ENCODE peak calls at places on chromosome 20, in seven cellular contexts. One of them, this sample, is unnamed.

GRCh38 chr20:61936701-61937131 is 129.0 kb downstream of the TAF4 start:
- DNase-seq in foreskin melanocyte: no peak
- DNase-seq in mesothelial cell of epicardium: no peak
- DNase-seq in bronchial epithelial cell: no peak
- DNase-seq in CD4-positive, alpha-beta T cell: no peak
- DNase-seq in hepatocyte: no peak
- DNase-seq in activated T-cell treated with anti-CD3 and anti-CD28 coated beads, Interleukin-2, amount 50 U/mL, for 4 hours: no peak
- DNase-seq in this sample: no peak

GRCh38 chr20:5656136-5656535 is 94.1 kb upstream of the SHLD1 start:
- DNase-seq in activated T-cell treated with anti-CD3 and anti-CD28 coated beads, Interleukin-2, amount 50 U/mL, for 4 hours: no peak
- DNase-seq in hepatocyte: no peak
- DNase-seq in bronchial epithelial cell: no peak
- DNase-seq in foreskin melanocyte: no peak
- DNase-seq in mesothelial cell of epicardium: no peak
- DNase-seq in CD4-positive, alpha-beta T cell: no peak
- DNase-seq in this sample: no peak

GRCh38 chr20:37492945-37493344 is 28.1 kb upstream of the NNAT start:
- DNase-seq in foreskin melanocyte: no peak
- DNase-seq in hepatocyte: no peak
- DNase-seq in mesothelial cell of epicardium: no peak
- DNase-seq in CD4-positive, alpha-beta T cell: no peak
- DNase-seq in bronchial epithelial cell: no peak
- DNase-seq in activated T-cell treated with anti-CD3 and anti-CD28 coated beads, Interleukin-2, amount 50 U/mL, for 4 hours: no peak
- DNase-seq in this sample: no peak

GRCh38 chr20:38217791-38218565 is 42.6 kb downstream of the KIAA1755 start:
- DNase-seq in CD4-positive, alpha-beta T cell: no peak
- DNase-seq in hepatocyte: peak; percentile 75
- DNase-seq in foreskin melanocyte: no peak
- DNase-seq in mesothelial cell of epicardium: no peak
- DNase-seq in bronchial epithelial cell: peak; percentile 86
- DNase-seq in activated T-cell treated with anti-CD3 and anti-CD28 coated beads, Interleukin-2, amount 50 U/mL, for 4 hours: no peak
- DNase-seq in this sample: no peak

GRCh38 chr20:61445138-61445537 is 193.1 kb downstream of the CDH4 start:
- DNase-seq in CD4-positive, alpha-beta T cell: no peak
- DNase-seq in activated T-cell treated with anti-CD3 and anti-CD28 coated beads, Interleukin-2, amount 50 U/mL, for 4 hours: no peak
- DNase-seq in hepatocyte: no peak
- DNase-seq in foreskin melanocyte: no peak
- DNase-seq in mesothelial cell of epicardium: no peak
- DNase-seq in bronchial epithelial cell: no peak
- DNase-seq in this sample: no peak

GRCh38 chr20:63101781-63102719 is 95.3 kb upstream of the BHLHE23 start:
- DNase-seq in hepatocyte: peak; percentile 44
- DNase-seq in foreskin melanocyte: peak; percentile 27
- DNase-seq in CD4-positive, alpha-beta T cell: peak; percentile 49
- DNase-seq in activated T-cell treated with anti-CD3 and anti-CD28 coated beads, Interleukin-2, amount 50 U/mL, for 4 hours: peak; percentile 53
- DNase-seq in bronchial epithelial cell: peak; percentile 2
- DNase-seq in mesothelial cell of epicardium: no peak
- DNase-seq in this sample: peak; percentile 70

GRCh38 chr20:44481719-44482416 is 6.2 kb downstream of the TTPAL start:
- DNase-seq in mesothelial cell of epicardium: no peak
- DNase-seq in bronchial epithelial cell: no peak
- DNase-seq in foreskin melanocyte: no peak
- DNase-seq in CD4-positive, alpha-beta T cell: no peak
- DNase-seq in hepatocyte: no peak
- DNase-seq in activated T-cell treated with anti-CD3 and anti-CD28 coated beads, Interleukin-2, amount 50 U/mL, for 4 hours: no peak
- DNase-seq in this sample: no peak

GRCh38 chr20:4324611-4325238 is 309.4 kb upstream of the RNF24 start:
- DNase-seq in bronchial epithelial cell: no peak
- DNase-seq in CD4-positive, alpha-beta T cell: no peak
- DNase-seq in hepatocyte: no peak
- DNase-seq in foreskin melanocyte: no peak
- DNase-seq in mesothelial cell of epicardium: no peak
- DNase-seq in activated T-cell treated with anti-CD3 and anti-CD28 coated beads, Interleukin-2, amount 50 U/mL, for 4 hours: no peak
- DNase-seq in this sample: no peak

GRCh38 chr20:44111712-44112335 is 75.2 kb downstream of the JPH2 start:
- DNase-seq in bronchial epithelial cell: peak; percentile 36
- DNase-seq in foreskin melanocyte: no peak
- DNase-seq in CD4-positive, alpha-beta T cell: no peak
- DNase-seq in hepatocyte: peak; percentile 28
- DNase-seq in activated T-cell treated with anti-CD3 and anti-CD28 coated beads, Interleukin-2, amount 50 U/mL, for 4 hours: no peak
- DNase-seq in mesothelial cell of epicardium: no peak
- DNase-seq in this sample: no peak

GRCh38 chr20:58678806-58679205 is 13.8 kb upstream of the NPEPL1 start:
- DNase-seq in mesothelial cell of epicardium: no peak
- DNase-seq in activated T-cell treated with anti-CD3 and anti-CD28 coated beads, Interleukin-2, amount 50 U/mL, for 4 hours: no peak
- DNase-seq in bronchial epithelial cell: no peak
- DNase-seq in CD4-positive, alpha-beta T cell: no peak
- DNase-seq in hepatocyte: no peak
- DNase-seq in foreskin melanocyte: no peak
- DNase-seq in this sample: no peak

GRCh38 chr20:35643045-35643444 is 21.7 kb downstream of the CPNE1 start:
- DNase-seq in activated T-cell treated with anti-CD3 and anti-CD28 coated beads, Interleukin-2, amount 50 U/mL, for 4 hours: no peak
- DNase-seq in CD4-positive, alpha-beta T cell: no peak
- DNase-seq in hepatocyte: no peak
- DNase-seq in bronchial epithelial cell: no peak
- DNase-seq in foreskin melanocyte: no peak
- DNase-seq in mesothelial cell of epicardium: no peak
- DNase-seq in this sample: no peak

GRCh38 chr20:36808317-36809257 is 35.0 kb upstream of the DSN1 start:
- DNase-seq in foreskin melanocyte: peak; percentile 24
- DNase-seq in mesothelial cell of epicardium: no peak
- DNase-seq in hepatocyte: peak; percentile 72
- DNase-seq in bronchial epithelial cell: peak; percentile 89
- DNase-seq in activated T-cell treated with anti-CD3 and anti-CD28 coated beads, Interleukin-2, amount 50 U/mL, for 4 hours: peak; percentile 68
- DNase-seq in CD4-positive, alpha-beta T cell: peak; percentile 72
- DNase-seq in this sample: peak; percentile 71

GRCh38 chr20:12180107-12180661 is 262.5 kb downstream of the BTBD3 start:
- DNase-seq in activated T-cell treated with anti-CD3 and anti-CD28 coated beads, Interleukin-2, amount 50 U/mL, for 4 hours: no peak
- DNase-seq in hepatocyte: no peak
- DNase-seq in CD4-positive, alpha-beta T cell: no peak
- DNase-seq in mesothelial cell of epicardium: no peak
- DNase-seq in bronchial epithelial cell: no peak
- DNase-seq in foreskin melanocyte: no peak
- DNase-seq in this sample: no peak

GRCh38 chr20:47311967-47312681 is 44.4 kb downstream of the ZMYND8 start:
- DNase-seq in hepatocyte: no peak
- DNase-seq in mesothelial cell of epicardium: no peak
- DNase-seq in CD4-positive, alpha-beta T cell: no peak
- DNase-seq in bronchial epithelial cell: no peak
- DNase-seq in foreskin melanocyte: no peak
- DNase-seq in activated T-cell treated with anti-CD3 and anti-CD28 coated beads, Interleukin-2, amount 50 U/mL, for 4 hours: no peak
- DNase-seq in this sample: no peak